ENCODE peak calls at places on chromosome 10, in eight cellular contexts. Z is sigmoid colon; M is H9; R is CD4-positive, CD25-positive, alpha-beta regulatory T cell; E is heart right ventricle; L is prostate gland; F is fibroblast of lung; J is cardiac muscle cell. Q is an unnamed sample.

GRCh38 chr10:113454341-113455061 is 98.4 kb upstream of the HABP2 start:
- DNase-seq in Z (peak; percentile 69), M (peak; percentile 78), R (no peak), E (peak; percentile 40), L (peak; percentile 31), F (peak; percentile 16), J (peak; percentile 51), Q (no peak)

GRCh38 chr10:129046074-129046681 is 420.9 kb upstream of the MGMT start:
- DNase-seq in Z (no peak), M (no peak), R (no peak), E (no peak), L (no peak), F (no peak), J (peak; percentile 77), Q (no peak)

GRCh38 chr10:88477343-88478085 is 105.6 kb downstream of the RNLS start:
- DNase-seq in Z (no peak), M (no peak), R (no peak), E (no peak), L (no peak), F (no peak), J (no peak), Q (no peak)

GRCh38 chr10:11444148-11444516 is 167.3 kb downstream of the USP6NL start:
- DNase-seq in Z (no peak), M (peak; percentile 33), R (no peak), E (no peak), L (no peak), F (no peak), J (no peak), Q (no peak)

GRCh38 chr10:98383869-98384268 is 31.1 kb downstream of the PYROXD2 start:
- DNase-seq in Z (no peak), M (no peak), R (no peak), E (no peak), L (no peak), F (no peak), J (no peak), Q (no peak)

GRCh38 chr10:51786684-51787035 is 87.3 kb upstream of the CSTF2T start:
- DNase-seq in Z (no peak), M (no peak), R (no peak), E (no peak), L (no peak), F (peak; percentile 2), J (no peak), Q (no peak)

GRCh38 chr10:31650010-31650409 is 278.6 kb downstream of the ARHGAP12 start:
- DNase-seq in Z (peak; percentile 94), M (no peak), R (no peak), E (peak; percentile 67), L (peak; percentile 25), F (peak; percentile 94), J (peak; percentile 93), Q (no peak)

GRCh38 chr10:114550756-114551290 is 107.3 kb downstream of the ABLIM1 start:
- DNase-seq in Z (no peak), M (no peak), R (peak; percentile 50), E (no peak), L (no peak), F (peak; percentile 23), J (peak; percentile 55), Q (no peak)

DNA sequence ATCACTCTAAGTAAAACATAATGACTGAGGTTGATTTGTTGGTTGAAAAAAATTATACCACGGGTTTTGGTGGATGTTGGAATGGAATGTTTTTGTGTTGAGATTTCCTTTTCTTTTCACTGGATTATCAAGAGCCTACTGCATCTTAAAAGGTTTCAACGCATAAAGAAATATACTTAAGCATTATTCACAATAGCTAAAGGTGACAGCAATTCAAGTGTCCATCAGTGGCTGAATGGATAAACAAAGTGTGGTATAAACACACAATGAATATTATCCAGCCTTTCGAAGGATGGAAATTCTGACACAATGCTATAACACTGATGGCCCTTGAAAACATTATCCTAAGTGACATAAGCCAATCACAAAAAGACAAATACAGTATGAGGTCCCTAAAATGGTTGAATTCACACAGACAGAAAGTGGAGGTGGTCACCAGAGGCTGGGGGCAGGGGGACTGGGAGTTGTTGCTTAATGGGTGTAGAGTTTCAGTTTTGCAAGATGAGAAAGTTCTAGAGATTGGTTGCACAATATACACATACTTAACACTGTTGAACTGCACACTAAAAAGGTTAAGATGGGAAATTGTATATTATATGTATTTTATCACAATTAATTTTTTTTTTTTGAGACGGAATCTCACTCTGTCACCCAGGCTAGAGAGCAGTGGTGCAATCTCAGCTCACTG is 122.3 kb downstream of the NRP1 start:
- DNase-seq in Z (no peak), M (no peak), R (no peak), E (no peak), L (no peak), F (no peak), J (peak; percentile 66), Q (no peak)
- H3K4me1 ChIP-seq in Z (peaks cover 4% of the 10 kb centered on the region), M (no peaks in the 10 kb centered on the region), R (peaks cover 7% of the 10 kb centered on the region), E (peaks cover 69% of the 10 kb centered on the region), L (no peaks in the 10 kb centered on the region), F (peaks cover 19% of the 10 kb centered on the region), J (no peaks in the 10 kb centered on the region), Q (no peaks in the 10 kb centered on the region)

GRCh38 chr10:62613429-62613828 is 191.1 kb upstream of the ADO start:
- DNase-seq in Z (no peak), M (no peak), R (no peak), E (no peak), L (no peak), F (peak; percentile 71), J (peak; percentile 78), Q (no peak)
- H3K4me1 ChIP-seq in Z (no peaks in the 10 kb centered on the region), M (no peaks in the 10 kb centered on the region), R (peaks cover 3% of the 10 kb centered on the region), E (no peaks in the 10 kb centered on the region), L (no peaks in the 10 kb centered on the region), F (peaks cover 3% of the 10 kb centered on the region), J (no peaks in the 10 kb centered on the region), Q (no peaks in the 10 kb centered on the region)

DNA sequence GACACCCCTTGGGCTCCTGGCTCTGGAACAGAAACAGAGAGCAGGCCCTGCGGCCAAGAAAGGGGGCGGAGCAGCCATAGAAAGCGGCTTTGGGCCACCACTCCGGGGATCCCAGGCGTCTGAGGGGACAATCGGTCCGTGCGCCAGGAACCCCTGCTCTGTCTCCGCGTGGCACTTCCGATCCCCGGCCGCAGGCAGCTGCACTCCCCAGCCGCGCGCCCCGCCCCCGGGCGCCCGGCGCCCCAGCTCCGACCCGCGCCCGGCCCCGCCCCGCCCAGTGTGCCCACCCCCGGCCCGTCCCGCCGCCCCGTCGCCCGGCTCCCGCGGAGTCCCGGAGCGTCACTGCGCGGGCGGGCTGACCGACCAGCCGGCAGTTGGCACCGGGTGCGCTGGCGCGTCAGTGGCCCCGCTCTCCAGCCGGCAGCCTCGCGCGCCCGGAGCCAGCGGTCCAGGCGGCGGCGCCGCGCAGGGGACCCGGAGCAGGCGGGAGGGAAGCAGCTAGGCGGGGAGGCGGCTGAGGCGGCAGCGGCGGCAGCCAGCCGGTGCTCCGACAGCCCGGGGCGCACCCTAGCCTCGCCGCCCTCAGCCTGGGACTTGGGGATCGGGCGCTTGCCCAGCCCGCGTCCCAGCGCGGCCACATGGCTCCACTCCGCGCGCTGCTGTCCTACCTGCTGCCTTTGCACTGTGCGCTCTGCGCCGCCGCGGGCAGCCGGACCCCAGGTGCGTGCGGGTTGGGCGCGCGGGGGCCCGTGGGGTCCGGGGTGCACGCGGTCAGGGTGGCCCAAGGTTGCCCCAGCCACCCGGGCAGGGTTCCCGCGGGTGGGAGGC is at the start of gene ADAMTS14:
- DNase-seq in Z (no peak), M (peak; percentile 62), R (no peak), E (peak; percentile 50), L (no peak), F (peak; percentile 64), J (peak; percentile 34), Q (no peak)
- H3K4me1 ChIP-seq in Z (peaks cover 22% of the 10 kb centered on the region), M (no peaks in the 10 kb centered on the region), R (peaks cover 5% of the 10 kb centered on the region), E (peaks cover 37% of the 10 kb centered on the region), L (no peaks in the 10 kb centered on the region), F (peaks cover 11% of the 10 kb centered on the region), J (peaks cover 2% of the 10 kb centered on the region), Q (no peaks in the 10 kb centered on the region)

GRCh38 chr10:96833220-96834001 is 1.3 kb downstream of the LCOR start:
- DNase-seq in Z (peak; percentile 72), M (peak; percentile 41), R (no peak), E (no peak), L (peak; percentile 11), F (peak; percentile 54), J (peak; percentile 47), Q (no peak)
- H3K4me1 ChIP-seq in Z (peaks cover 45% of the 10 kb centered on the region), M (no peaks in the 10 kb centered on the region), R (peaks cover 35% of the 10 kb centered on the region), E (peaks cover 66% of the 10 kb centered on the region), L (no peaks in the 10 kb centered on the region), F (peaks cover 4% of the 10 kb centered on the region), J (peaks cover 21% of the 10 kb centered on the region), Q (peaks cover 20% of the 10 kb centered on the region)

DNA sequence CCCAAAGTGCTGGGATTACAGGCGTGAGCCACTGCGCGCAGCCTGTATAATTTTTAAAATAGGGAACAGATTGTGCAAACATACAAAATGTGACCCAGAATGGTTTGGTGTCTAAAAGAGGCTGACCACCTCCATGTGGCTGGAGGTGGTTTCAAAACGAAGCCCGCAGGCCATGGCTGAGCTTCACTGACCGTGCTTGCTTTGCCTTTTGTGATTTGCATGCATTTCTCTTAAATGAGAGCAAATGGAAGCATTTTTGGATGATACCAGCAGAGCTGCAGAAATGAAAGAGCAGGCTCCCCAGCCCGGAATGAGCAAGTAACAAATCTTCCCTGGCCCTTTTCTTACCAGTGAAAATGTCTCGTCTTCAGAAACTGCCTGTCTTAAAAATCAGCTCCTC is 239.9 kb downstream of the CAMK1D start:
- DNase-seq in Z (peak; percentile 35), M (no peak), R (no peak), E (no peak), L (no peak), F (no peak), J (no peak), Q (no peak)
- H3K4me1 ChIP-seq in Z (peaks cover 10% of the 10 kb centered on the region), M (no peaks in the 10 kb centered on the region), R (peaks cover 18% of the 10 kb centered on the region), E (no peaks in the 10 kb centered on the region), L (no peaks in the 10 kb centered on the region), F (no peaks in the 10 kb centered on the region), J (no peaks in the 10 kb centered on the region), Q (peaks cover 22% of the 10 kb centered on the region)

Q was measured in effector memory CD4-positive, alpha-beta T cell.